ENCODE peak calls at places on chromosomes 11 and 22, in ten cellular contexts. I, R, G, F, T, S, E, Z, D and H are unnamed samples.

GRCh38 chr11:71283960-71284359 is 31.6 kb upstream of the SHANK2 start:
- DNase-seq in I (no peak), R (no peak), G (peak; percentile 84), F (no peak), T (no peak), S (peak; percentile 49), E (no peak), Z (peak; percentile 46), D (no peak), H (no peak)

GRCh38 chr11:46966773-46967172 is 30.2 kb downstream of the CSTPP1 start:
- DNase-seq in I (no peak), R (no peak), G (no peak), F (no peak), T (no peak), S (no peak), E (no peak), Z (no peak), D (no peak), H (no peak)

GRCh38 chr11:793556-793955 is 3.7 kb upstream of the CEND1 start:
- DNase-seq in I (no peak), R (no peak), G (no peak), F (no peak), T (no peak), S (no peak), E (no peak), Z (no peak), D (no peak), H (no peak)

GRCh38 chr11:45334410-45334809 is 48.3 kb upstream of the SYT13 start:
- DNase-seq in I (no peak), R (no peak), G (no peak), F (no peak), T (no peak), S (no peak), E (no peak), Z (no peak), D (no peak), H (no peak)

GRCh38 chr22:47380692-47381091 is 618.2 kb downstream of the TBC1D22A start:
- DNase-seq in I (no peak), R (no peak), G (no peak), F (no peak), T (no peak), S (no peak), E (no peak), Z (peak; percentile 13), D (no peak), H (no peak)

GRCh38 chr22:39457546-39458442 is 982 bp downstream of the MGAT3 start:
- DNase-seq in I (no peak), R (no peak), G (no peak), F (no peak), T (no peak), S (no peak), E (no peak), Z (no peak), D (peak; percentile 77), H (no peak)

GRCh38 chr11:2726964-2727363 is 27.2 kb upstream of the KCNQ1OT1 start:
- DNase-seq in I (no peak), R (no peak), G (no peak), F (peak; percentile 39), T (no peak), S (no peak), E (no peak), Z (no peak), D (no peak), H (no peak)

GRCh38 chr22:24928322-24928721 is 18.2 kb downstream of the LHFPL7 start:
- DNase-seq in I (no peak), R (no peak), G (no peak), F (no peak), T (no peak), S (no peak), E (no peak), Z (no peak), D (no peak), H (no peak)

GRCh38 chr11:73975479-73975757 is 7.2 kb downstream of the UCP2 start:
- DNase-seq in I (no peak), R (no peak), G (no peak), F (no peak), T (no peak), S (no peak), E (no peak), Z (peak; percentile 45), D (no peak), H (no peak)

GRCh38 chr11:130409618-130410388 is 18.6 kb downstream of the ADAMTS8 start:
- DNase-seq in I (no peak), R (no peak), G (no peak), F (no peak), T (no peak), S (no peak), E (no peak), Z (no peak), D (no peak), H (no peak)

GRCh38 chr22:41469218-41469851 is 418 bp downstream of the ACO2 start:
- DNase-seq in I (no peak), R (peak; percentile 70), G (no peak), F (no peak), T (no peak), S (no peak), E (no peak), Z (peak; percentile 70), D (no peak), H (no peak)

GRCh38 chr11:69361466-69361865 is 67.5 kb downstream of the MYEOV start:
- DNase-seq in I (no peak), R (no peak), G (no peak), F (no peak), T (no peak), S (no peak), E (no peak), Z (no peak), D (no peak), H (no peak)

GRCh38 chr11:64644348-64645242 is 53.6 kb downstream of the SLC22A12 start:
- DNase-seq in I (no peak), R (no peak), G (no peak), F (no peak), T (no peak), S (no peak), E (no peak), Z (no peak), D (peak; percentile 57), H (no peak)

DNA sequence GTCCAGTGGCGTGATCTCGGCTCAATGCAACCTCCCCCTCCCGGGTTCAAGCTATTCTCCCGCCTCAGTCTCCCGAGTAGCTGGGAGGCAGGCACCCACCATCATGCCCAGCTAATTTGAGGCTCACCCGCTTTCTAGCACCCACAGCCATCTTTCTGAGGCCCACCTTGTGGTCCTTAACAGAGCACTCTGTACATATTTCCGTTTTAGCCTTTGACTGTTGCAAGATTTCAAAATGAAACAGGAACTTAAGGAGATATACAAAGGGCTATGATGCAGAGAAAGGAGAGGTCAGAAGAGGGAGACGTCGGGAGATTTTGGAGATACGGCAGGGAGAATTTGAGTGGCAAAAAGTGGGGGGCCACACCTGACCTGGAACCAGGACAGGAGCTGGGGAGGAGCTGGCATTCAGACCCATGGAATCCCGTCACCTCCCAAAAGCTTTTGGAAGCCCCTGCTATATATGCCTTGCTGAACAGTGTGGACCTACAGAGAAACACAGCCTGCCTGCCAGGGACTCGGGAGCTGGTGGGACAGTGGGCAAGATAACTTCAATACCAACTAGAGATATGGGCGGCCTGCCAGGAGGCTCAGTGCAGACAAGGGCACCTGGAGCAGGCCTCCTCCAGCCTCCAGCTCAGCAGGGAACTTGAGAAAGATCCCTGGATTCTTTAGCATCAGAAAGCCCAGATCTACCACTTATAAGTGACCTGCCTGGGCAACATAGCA is 8.0 kb upstream of the CLCF1 start:
- DNase-seq in I (no peak), R (no peak), G (no peak), F (no peak), T (no peak), S (no peak), E (no peak), Z (peak; percentile 66), D (peak; percentile 59), H (no peak)
- TF ChIP-seq CTCF in I (no peak), R (no peak), G (no peak), F (no peak), T (no peak), S (no peak), E (no peak), Z (no peak), D (no peak), H (no peak)

DNA sequence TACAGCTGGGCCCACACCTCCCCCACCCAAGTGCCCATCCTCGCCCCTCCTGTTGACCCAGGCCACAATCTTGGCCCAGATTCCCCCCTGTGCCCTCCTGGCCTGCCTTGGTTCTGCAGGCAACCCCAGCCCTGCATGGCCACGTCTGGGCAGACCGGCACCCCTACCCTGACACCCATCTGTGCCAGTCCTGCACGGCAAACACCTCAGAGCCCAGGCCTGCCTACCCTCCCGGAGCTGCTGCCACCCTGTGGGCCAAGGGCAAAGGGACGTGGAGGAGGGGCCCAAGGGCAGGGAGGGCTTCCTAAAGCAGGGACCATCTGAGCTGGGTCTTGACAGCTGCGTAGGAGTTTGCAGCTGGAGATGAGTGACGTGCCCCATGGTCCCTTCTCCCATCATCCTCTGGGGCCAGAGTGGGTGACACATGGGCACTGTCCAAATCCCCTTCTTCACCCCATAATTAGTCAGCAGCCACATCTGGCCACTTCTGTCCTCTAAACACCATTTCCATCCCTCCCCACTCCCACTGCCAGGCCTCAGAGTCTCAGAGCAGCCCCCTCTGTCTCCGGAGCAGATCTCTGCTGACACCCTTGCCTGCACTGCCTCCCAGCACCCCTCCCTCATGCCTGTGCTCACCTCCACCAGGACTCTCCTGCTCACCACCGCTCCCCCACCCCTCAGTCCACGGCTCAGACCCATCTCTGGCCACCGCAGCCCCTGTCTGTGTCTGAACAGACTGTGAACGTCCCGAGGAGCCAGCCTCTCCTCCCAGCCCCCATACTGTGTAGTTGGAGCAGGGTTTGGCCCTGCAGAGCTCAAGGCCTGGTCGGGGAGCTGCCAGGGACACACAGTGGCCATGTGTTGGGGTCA is 35.6 kb upstream of the PPARA start:
- DNase-seq in I (no peak), R (no peak), G (no peak), F (no peak), T (no peak), S (no peak), E (no peak), Z (no peak), D (no peak), H (no peak)
- TF ChIP-seq CTCF in I (no peak), R (no peak), G (peak; percentile 43), F (no peak), T (no peak), S (peak; percentile 12), E (no peak), Z (peak; percentile 29), D (no peak), H (no peak)

DNA sequence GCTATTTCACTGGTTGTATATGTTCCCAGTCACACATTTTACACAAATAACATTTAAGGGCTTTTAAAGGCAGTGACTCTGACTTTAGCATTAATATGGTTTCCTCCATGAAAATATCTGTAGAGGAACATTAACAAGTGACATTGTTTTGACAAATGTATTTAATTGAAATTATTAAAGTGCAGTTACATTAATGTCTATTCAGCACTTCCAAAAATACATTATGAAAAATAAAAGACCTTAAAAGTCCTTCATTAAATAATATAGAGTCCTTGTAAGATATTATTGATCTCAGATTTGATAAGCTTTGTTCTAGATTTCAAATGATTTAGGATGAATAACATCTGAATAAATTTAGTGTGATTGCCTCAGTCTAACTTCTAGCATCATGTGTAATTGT is 951.9 kb upstream of the CHORDC1 start:
- DNase-seq in I (no peak), R (no peak), G (no peak), F (no peak), T (no peak), S (no peak), E (no peak), Z (no peak), D (no peak), H (no peak)
- TF ChIP-seq CTCF in I (no peak), R (no peak), G (no peak), F (no peak), T (no peak), S (no peak), E (no peak), Z (no peak), D (no peak), H (no peak)

GRCh38 chr11:102749101-102749725 is 24.5 kb upstream of the MMP8 start:
- DNase-seq in I (no peak), R (no peak), G (no peak), F (no peak), T (no peak), S (no peak), E (no peak), Z (no peak), D (no peak), H (no peak)
- TF ChIP-seq CTCF in I (no peak), R (no peak), G (no peak), F (no peak), T (no peak), S (no peak), E (no peak), Z (no peak), D (no peak), H (no peak)